ENCODE peak calls at places on chromosomes 12 and 14, in four cellular contexts. J is cardiac fibroblast, K is astrocyte, W is HCT116. A is an unnamed sample.

GRCh38 chr12:99195474-99195873 is 452.1 kb upstream of the GARIN6 start:
- DNase-seq in J (no peak), K (no peak), W (no peak), A (no peak)

GRCh38 chr12:14373202-14373601 is 7.7 kb downstream of the ATF7IP start:
- DNase-seq in J (peak), K (peak), W (no peak), A (no peak)

GRCh38 chr14:90341784-90342183 is 10.0 kb upstream of the NRDE2 start:
- DNase-seq in J (no peak), K (no peak), W (no peak), A (no peak)

GRCh38 chr14:51650721-51651387 is 856 bp upstream of the FRMD6 start:
- DNase-seq in J (no peak), K (no peak), W (no peak), A (no peak)

GRCh38 chr14:45610303-45610702 is 357.3 kb upstream of the MIS18BP1 start:
- DNase-seq in J (no peak), K (peak), W (no peak), A (peak)

GRCh38 chr12:101040936-101041335 is 169.1 kb downstream of the SLC5A8 start:
- DNase-seq in J (peak), K (no peak), W (no peak), A (no peak)

GRCh38 chr12:29216797-29217583 is 67.9 kb downstream of the FAR2 start:
- DNase-seq in J (peak), K (peak), W (no peak), A (no peak)

GRCh38 chr12:97168804-97169203 is 261.7 kb downstream of the NEDD1 start:
- DNase-seq in J (no peak), K (peak), W (no peak), A (no peak)

GRCh38 chr12:6899837-6900519 is 4.6 kb upstream of the LRRC23 start:
- DNase-seq in J (peak), K (peak), W (no peak), A (no peak)

GRCh38 chr12:26271889-26272492 is 76.6 kb downstream of the SSPN start:
- DNase-seq in J (peak), K (peak), W (no peak), A (no peak)

DNA sequence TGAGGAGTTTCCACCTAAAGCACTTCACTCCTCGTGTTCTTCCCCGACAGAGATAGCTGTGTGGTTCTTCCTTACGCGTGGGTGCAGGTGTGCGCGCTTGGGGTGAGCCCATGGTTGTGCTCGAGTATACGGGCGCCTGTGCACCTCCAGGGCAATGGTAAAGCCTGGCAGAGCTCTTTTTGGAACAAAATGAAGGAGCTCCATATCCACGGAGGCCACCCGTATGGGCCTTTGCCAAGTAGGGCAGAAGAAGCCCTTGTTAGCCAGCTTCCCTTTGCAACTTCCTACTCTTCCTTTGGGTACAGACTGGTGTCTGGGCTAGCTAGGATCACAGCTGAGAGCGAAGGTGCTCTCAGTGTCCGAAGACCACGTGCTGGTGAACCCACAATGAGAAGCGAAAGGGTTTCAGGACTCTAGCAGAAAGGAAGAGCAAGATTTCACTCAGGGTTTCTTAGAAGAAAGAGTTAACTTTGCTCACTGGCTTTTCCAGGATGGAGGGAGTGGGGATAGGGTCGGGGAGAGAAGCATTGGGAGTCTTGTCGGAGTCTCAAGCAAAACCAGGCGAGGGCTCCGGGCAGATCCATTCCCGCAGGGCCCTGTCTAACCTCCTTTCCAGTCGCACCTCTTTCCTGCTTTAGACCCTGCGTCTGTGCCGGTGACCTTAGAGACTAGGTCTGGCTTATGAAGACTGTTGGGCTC is 977 bp upstream of the LRFN5 start:
- DNase-seq in J (peak), K (peak), W (no peak), A (no peak)
- H3K4me3 ChIP-seq in J (peak), K (peak), W (no peak), A (no peak)

GRCh38 chr14:85978851-85979250 is 448.9 kb downstream of the FLRT2 start:
- DNase-seq in J (no peak), K (no peak), W (no peak), A (peak)
- TF ChIP-seq CTCF in J (no peak), K (no peak), W (no peak), A (peak)

GRCh38 chr14:24310387-24310665 is 386 bp downstream of the LTB4R2 start:
- DNase-seq in J (no peak), K (no peak), W (no peak), A (no peak)
- H3K4me3 ChIP-seq in J (no peak), K (no peak), W (no peak), A (peak)

GRCh38 chr14:69547701-69548348 is 26.8 kb downstream of the CCDC177 start:
- DNase-seq in J (peak), K (peak), W (no peak), A (no peak)
- TF ChIP-seq CTCF in J (peak), K (peak), W (peak), A (peak)